ENCODE peak calls at places on chromosome 22, in eight cellular contexts. A is activated naive CD4-positive, alpha-beta T cell; Z is ovary; W is WERI-Rb-1; H is foreskin fibroblast; O is mucosa of gallbladder; S is HEK293T; V is LoVo. R is an unnamed sample.

GRCh38 chr22:44686873-44687600 is 15.0 kb upstream of the PRR5 start:
- DNase-seq in A (no peak), Z (no peak), W (no peak), H (no peak), O (no peak), S (no peak), V (no peak), R (no peak)

GRCh38 chr22:43889366-43890253 is 2.2 kb downstream of the PNPLA5 start:
- DNase-seq in A (no peak), Z (no peak), W (peak; percentile 48), H (peak; percentile 29), O (no peak), S (no peak), V (no peak), R (no peak)

GRCh38 chr22:50720861-50721844 is 16.9 kb upstream of the ACR start:
- DNase-seq in A (no peak), Z (no peak), W (no peak), H (no peak), O (no peak), S (no peak), V (no peak), R (no peak)

GRCh38 chr22:28647216-28647615 is 32.4 kb downstream of the TTC28 start:
- DNase-seq in A (no peak), Z (no peak), W (no peak), H (no peak), O (no peak), S (no peak), V (no peak), R (no peak)

GRCh38 chr22:45504703-45505341 is 2.1 kb downstream of the FBLN1 start:
- DNase-seq in A (no peak), Z (peak; percentile 53), W (peak; percentile 77), H (no peak), O (no peak), S (no peak), V (no peak), R (no peak)

GRCh38 chr22:25569983-25570382 is 5.5 kb downstream of the GRK3 start:
- DNase-seq in A (no peak), Z (no peak), W (no peak), H (no peak), O (no peak), S (no peak), V (no peak), R (no peak)

GRCh38 chr22:42880815-42881214 is 23.7 kb upstream of the ARFGAP3 start:
- DNase-seq in A (no peak), Z (no peak), W (no peak), H (no peak), O (no peak), S (peak; percentile 29), V (no peak), R (no peak)

GRCh38 chr22:29580200-29580810 is 608 bp downstream of the NIPSNAP1 start:
- DNase-seq in A (no peak), Z (no peak), W (no peak), H (no peak), O (no peak), S (no peak), V (no peak), R (no peak)

GRCh38 chr22:19971276-19972124 is 29.9 kb upstream of the TXNRD2 start:
- DNase-seq in A (no peak), Z (no peak), W (no peak), H (no peak), O (no peak), S (no peak), V (no peak), R (no peak)

GRCh38 chr22:41382098-41382578 is 396 bp downstream of the TEF start:
- DNase-seq in A (peak; percentile 69), Z (peak; percentile 84), W (peak; percentile 65), H (no peak), O (peak; percentile 49), S (peak; percentile 85), V (peak; percentile 25), R (no peak)

GRCh38 chr22:37303821-37304274 is 21.5 kb downstream of the CYTH4 start:
- DNase-seq in A (no peak), Z (no peak), W (no peak), H (peak; percentile 94), O (no peak), S (no peak), V (no peak), R (no peak)

GRCh38 chr22:49087163-49087562 is 740.5 kb downstream of the BRD1 start:
- DNase-seq in A (no peak), Z (no peak), W (peak; percentile 26), H (no peak), O (no peak), S (no peak), V (no peak), R (no peak)

GRCh38 chr22:26835929-26836528 is 178.6 kb downstream of the MIAT start:
- DNase-seq in A (peak; percentile 11), Z (no peak), W (peak; percentile 64), H (peak; percentile 14), O (peak; percentile 44), S (peak; percentile 70), V (peak; percentile 5), R (no peak)

GRCh38 chr22:25514436-25514835 is 50.0 kb upstream of the GRK3 start:
- DNase-seq in A (no peak), Z (no peak), W (no peak), H (no peak), O (no peak), S (no peak), V (peak; percentile 28), R (no peak)

GRCh38 chr22:23681026-23681809 is 9.6 kb upstream of the RGL4 start:
- DNase-seq in A (no peak), Z (no peak), W (no peak), H (no peak), O (no peak), S (no peak), V (no peak), R (no peak)

GRCh38 chr22:46830001-46830715 is 67.7 kb downstream of the TBC1D22A start:
- DNase-seq in A (no peak), Z (no peak), W (no peak), H (peak; percentile 67), O (peak; percentile 69), S (no peak), V (peak; percentile 59), R (no peak)

GRCh38 chr22:36220457-36220921 is 18.8 kb downstream of the APOL2 start:
- DNase-seq in A (no peak), Z (peak; percentile 33), W (no peak), H (no peak), O (peak; percentile 50), S (no peak), V (peak; percentile 39), R (no peak)

GRCh38 chr22:36010913-36011312 is 17.7 kb downstream of the RBFOX2 start:
- DNase-seq in A (no peak), Z (no peak), W (no peak), H (peak; percentile 80), O (no peak), S (no peak), V (no peak), R (no peak)

GRCh38 chr22:20235453-20235991 is 32.6 kb downstream of the RTN4R start:
- DNase-seq in A (no peak), Z (no peak), W (no peak), H (no peak), O (no peak), S (no peak), V (no peak), R (no peak)

GRCh38 chr22:46139895-46140350 is 10.4 kb upstream of the PPARA start:
- DNase-seq in A (no peak), Z (peak; percentile 78), W (no peak), H (no peak), O (no peak), S (no peak), V (no peak), R (no peak)

GRCh38 chr22:19597399-19597735 is 73.2 kb upstream of the CLDN5 start:
- DNase-seq in A (peak; percentile 51), Z (no peak), W (no peak), H (no peak), O (no peak), S (peak; percentile 11), V (no peak), R (no peak)

GRCh38 chr22:26949193-26949592 is 291.8 kb downstream of the MIAT start:
- DNase-seq in A (no peak), Z (peak; percentile 20), W (no peak), H (peak; percentile 4), O (no peak), S (no peak), V (peak; percentile 24), R (no peak)

GRCh38 chr22:38244106-38244505 is 28.7 kb downstream of the TMEM184B start:
- DNase-seq in A (no peak), Z (no peak), W (no peak), H (no peak), O (no peak), S (no peak), V (no peak), R (no peak)

GRCh38 chr22:36021649-36022048 is 7.0 kb downstream of the RBFOX2 start:
- DNase-seq in A (no peak), Z (no peak), W (peak; percentile 64), H (no peak), O (no peak), S (no peak), V (no peak), R (no peak)

GRCh38 chr22:48520888-48521600 is 1306.6 kb downstream of the BRD1 start:
- DNase-seq in A (no peak), Z (no peak), W (no peak), H (no peak), O (no peak), S (no peak), V (no peak), R (no peak)

GRCh38 chr22:40345271-40345670 is 1.0 kb upstream of the ADSL start:
- DNase-seq in A (no peak), Z (no peak), W (no peak), H (peak; percentile 27), O (no peak), S (no peak), V (peak; percentile 56), R (no peak)

GRCh38 chr22:46171940-46172339 is 21.6 kb downstream of the PPARA start:
- DNase-seq in A (no peak), Z (peak; percentile 72), W (no peak), H (peak; percentile 81), O (no peak), S (no peak), V (peak; percentile 78), R (no peak)

GRCh38 chr22:37782340-37783168 is 25.2 kb upstream of the GCAT start:
- DNase-seq in A (no peak), Z (no peak), W (peak; percentile 48), H (peak; percentile 85), O (no peak), S (no peak), V (peak; percentile 66), R (no peak)

GRCh38 chr22:40661661-40662060 is 17.6 kb upstream of the MCHR1 start:
- DNase-seq in A (no peak), Z (no peak), W (no peak), H (no peak), O (no peak), S (no peak), V (no peak), R (no peak)

GRCh38 chr22:20401376-20402020 is 7.5 kb downstream of the ZNF74 start:
- DNase-seq in A (no peak), Z (no peak), W (no peak), H (no peak), O (no peak), S (no peak), V (no peak), R (no peak)

R was measured in GOT3.